ENCODE peak calls at places on chromosomes 4 and X, in six cellular contexts. One of them, this sample, is unnamed.

GRCh38 chrX:39873111-39873510 is 224.6 kb downstream of the BCOR start:
- DNase-seq in A673: no peak
- DNase-seq in GM12865: no peak
- DNase-seq in ascending aorta: no peak
- DNase-seq in choroid plexus epithelial cell: no peak
- DNase-seq in RWPE1: no peak
- DNase-seq in this sample: no peak

GRCh38 chr4:5940470-5941203 is 47.8 kb upstream of the CRMP1 start:
- DNase-seq in GM12865: no peak
- DNase-seq in choroid plexus epithelial cell: peak; percentile 6
- DNase-seq in ascending aorta: no peak
- DNase-seq in A673: peak; percentile 78
- DNase-seq in RWPE1: no peak
- DNase-seq in this sample: no peak

GRCh38 chr4:168923526-168924194 is 86.4 kb downstream of the CBR4 start:
- DNase-seq in RWPE1: peak; percentile 70
- DNase-seq in GM12865: peak; percentile 76
- DNase-seq in A673: peak; percentile 83
- DNase-seq in ascending aorta: no peak
- DNase-seq in choroid plexus epithelial cell: peak; percentile 92
- DNase-seq in this sample: no peak

GRCh38 chr4:12724520-12724919 is 759.6 kb downstream of the RAB28 start:
- DNase-seq in A673: peak; percentile 18
- DNase-seq in ascending aorta: no peak
- DNase-seq in GM12865: peak; percentile 9
- DNase-seq in RWPE1: no peak
- DNase-seq in choroid plexus epithelial cell: peak; percentile 26
- DNase-seq in this sample: no peak

GRCh38 chr4:48025005-48025404 is 8.4 kb downstream of the NIPAL1 start:
- DNase-seq in A673: no peak
- DNase-seq in GM12865: no peak
- DNase-seq in RWPE1: no peak
- DNase-seq in ascending aorta: no peak
- DNase-seq in choroid plexus epithelial cell: peak; percentile 59
- DNase-seq in this sample: no peak

GRCh38 chrX:133214316-133214715 is 3.8 kb downstream of the TFDP3 start:
- DNase-seq in choroid plexus epithelial cell: no peak
- DNase-seq in A673: peak; percentile 48
- DNase-seq in GM12865: no peak
- DNase-seq in ascending aorta: no peak
- DNase-seq in RWPE1: no peak
- DNase-seq in this sample: no peak

GRCh38 chr4:60020389-60020788 is 1179.7 kb upstream of the ADGRL3 start:
- DNase-seq in RWPE1: no peak
- DNase-seq in choroid plexus epithelial cell: no peak
- DNase-seq in GM12865: no peak
- DNase-seq in ascending aorta: no peak
- DNase-seq in A673: no peak
- DNase-seq in this sample: no peak

GRCh38 chr4:41124916-41125548 is 89.3 kb downstream of the APBB2 start:
- DNase-seq in GM12865: no peak
- DNase-seq in RWPE1: peak; percentile 82
- DNase-seq in choroid plexus epithelial cell: peak; percentile 29
- DNase-seq in ascending aorta: no peak
- DNase-seq in A673: no peak
- DNase-seq in this sample: no peak

GRCh38 chr4:27050731-27051130 is 190.1 kb downstream of the STIM2 start:
- DNase-seq in ascending aorta: no peak
- DNase-seq in GM12865: no peak
- DNase-seq in A673: no peak
- DNase-seq in choroid plexus epithelial cell: no peak
- DNase-seq in RWPE1: no peak
- DNase-seq in this sample: no peak

GRCh38 chr4:83389037-83389755 is 54.5 kb upstream of the HPSE start:
- DNase-seq in GM12865: peak; percentile 8
- DNase-seq in RWPE1: no peak
- DNase-seq in ascending aorta: no peak
- DNase-seq in choroid plexus epithelial cell: no peak
- DNase-seq in A673: no peak
- DNase-seq in this sample: no peak

GRCh38 chr4:924107-925096 is 7.7 kb downstream of the GAK start:
- DNase-seq in RWPE1: no peak
- DNase-seq in ascending aorta: no peak
- DNase-seq in choroid plexus epithelial cell: peak; percentile 56
- DNase-seq in GM12865: peak; percentile 85
- DNase-seq in A673: no peak
- DNase-seq in this sample: no peak

GRCh38 chrX:42920752-42921151 is 142.8 kb upstream of the PPP1R2C start:
- DNase-seq in choroid plexus epithelial cell: no peak
- DNase-seq in A673: no peak
- DNase-seq in GM12865: no peak
- DNase-seq in ascending aorta: no peak
- DNase-seq in RWPE1: peak; percentile 15
- DNase-seq in this sample: no peak

GRCh38 chrX:53263597-53264094 is 17.7 kb downstream of the IQSEC2 start:
- DNase-seq in A673: no peak
- DNase-seq in choroid plexus epithelial cell: no peak
- DNase-seq in RWPE1: peak; percentile 53
- DNase-seq in GM12865: no peak
- DNase-seq in ascending aorta: no peak
- DNase-seq in this sample: no peak

GRCh38 chrX:149003863-149004660 is 501.0 kb downstream of the IDS start:
- DNase-seq in RWPE1: no peak
- DNase-seq in choroid plexus epithelial cell: peak; percentile 13
- DNase-seq in ascending aorta: no peak
- DNase-seq in A673: no peak
- DNase-seq in GM12865: peak; percentile 60
- DNase-seq in this sample: no peak

GRCh38 chr4:89324671-89325070 is 17.1 kb upstream of the GPRIN3 start:
- DNase-seq in choroid plexus epithelial cell: peak; percentile 67
- DNase-seq in GM12865: peak; percentile 21
- DNase-seq in A673: no peak
- DNase-seq in RWPE1: no peak
- DNase-seq in ascending aorta: no peak
- DNase-seq in this sample: no peak

GRCh38 chrX:7149421-7149820 is 1.5 kb upstream of the PUDP start:
- DNase-seq in GM12865: peak; percentile 29
- DNase-seq in ascending aorta: no peak
- DNase-seq in A673: no peak
- DNase-seq in RWPE1: no peak
- DNase-seq in choroid plexus epithelial cell: no peak
- DNase-seq in this sample: no peak

GRCh38 chr4:71429106-71429505 is 90.3 kb downstream of the SLC4A4 start:
- DNase-seq in choroid plexus epithelial cell: no peak
- DNase-seq in A673: no peak
- DNase-seq in RWPE1: no peak
- DNase-seq in GM12865: no peak
- DNase-seq in ascending aorta: no peak
- DNase-seq in this sample: no peak

GRCh38 chr4:66182651-66183050 is 512.4 kb upstream of the EPHA5 start:
- DNase-seq in GM12865: no peak
- DNase-seq in choroid plexus epithelial cell: no peak
- DNase-seq in A673: no peak
- DNase-seq in ascending aorta: no peak
- DNase-seq in RWPE1: no peak
- DNase-seq in this sample: no peak

GRCh38 chrX:71541546-71542022 is 8.7 kb downstream of the OGT start:
- DNase-seq in choroid plexus epithelial cell: peak; percentile 66
- DNase-seq in RWPE1: no peak
- DNase-seq in ascending aorta: no peak
- DNase-seq in GM12865: no peak
- DNase-seq in A673: peak; percentile 63
- DNase-seq in this sample: no peak

GRCh38 chr4:152369203-152369902 is 166.5 kb downstream of the FBXW7 start:
- DNase-seq in ascending aorta: no peak
- DNase-seq in A673: peak; percentile 15
- DNase-seq in GM12865: no peak
- DNase-seq in choroid plexus epithelial cell: no peak
- DNase-seq in RWPE1: no peak
- DNase-seq in this sample: no peak

GRCh38 chrX:12811658-12812057 is 20.4 kb downstream of the PRPS2 start:
- DNase-seq in A673: no peak
- DNase-seq in choroid plexus epithelial cell: no peak
- DNase-seq in ascending aorta: no peak
- DNase-seq in GM12865: no peak
- DNase-seq in RWPE1: no peak
- DNase-seq in this sample: no peak

GRCh38 chr4:59612235-59612634 is 1587.9 kb upstream of the ADGRL3 start:
- DNase-seq in choroid plexus epithelial cell: peak; percentile 90
- DNase-seq in GM12865: no peak
- DNase-seq in RWPE1: peak; percentile 42
- DNase-seq in ascending aorta: no peak
- DNase-seq in A673: no peak
- DNase-seq in this sample: no peak

DNA sequence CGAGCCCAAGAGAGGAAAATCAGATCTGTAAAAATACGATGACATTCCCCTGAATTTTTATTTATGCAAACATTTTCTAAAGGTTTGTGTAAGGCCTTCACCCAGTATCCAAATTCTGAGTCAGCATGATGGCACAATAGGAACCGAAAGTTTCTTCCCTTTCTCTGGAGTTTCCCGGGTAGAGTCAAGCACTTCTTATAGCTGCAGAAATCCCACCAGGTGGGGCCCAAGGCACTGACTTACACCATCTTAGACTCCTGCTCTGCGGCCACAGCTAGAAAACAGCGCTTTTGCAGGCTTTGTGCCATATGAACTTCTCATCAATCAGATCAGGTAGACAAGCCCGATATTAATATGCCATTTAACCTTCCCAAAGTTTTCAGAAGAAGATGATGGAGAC is 13.4 kb downstream of the LEF1 start:
- DNase-seq in GM12865: peak; percentile 69
- DNase-seq in RWPE1: no peak
- DNase-seq in A673: no peak
- DNase-seq in ascending aorta: no peak
- DNase-seq in choroid plexus epithelial cell: peak; percentile 37
- DNase-seq in this sample: no peak
- TF ChIP-seq CTCF in GM12865: peak; percentile 4
- TF ChIP-seq CTCF in RWPE1: no peak
- TF ChIP-seq CTCF in A673: no peak
- TF ChIP-seq CTCF in ascending aorta: no peak
- TF ChIP-seq CTCF in choroid plexus epithelial cell: peak; percentile 32
- TF ChIP-seq CTCF in this sample: peak; percentile 33

DNA sequence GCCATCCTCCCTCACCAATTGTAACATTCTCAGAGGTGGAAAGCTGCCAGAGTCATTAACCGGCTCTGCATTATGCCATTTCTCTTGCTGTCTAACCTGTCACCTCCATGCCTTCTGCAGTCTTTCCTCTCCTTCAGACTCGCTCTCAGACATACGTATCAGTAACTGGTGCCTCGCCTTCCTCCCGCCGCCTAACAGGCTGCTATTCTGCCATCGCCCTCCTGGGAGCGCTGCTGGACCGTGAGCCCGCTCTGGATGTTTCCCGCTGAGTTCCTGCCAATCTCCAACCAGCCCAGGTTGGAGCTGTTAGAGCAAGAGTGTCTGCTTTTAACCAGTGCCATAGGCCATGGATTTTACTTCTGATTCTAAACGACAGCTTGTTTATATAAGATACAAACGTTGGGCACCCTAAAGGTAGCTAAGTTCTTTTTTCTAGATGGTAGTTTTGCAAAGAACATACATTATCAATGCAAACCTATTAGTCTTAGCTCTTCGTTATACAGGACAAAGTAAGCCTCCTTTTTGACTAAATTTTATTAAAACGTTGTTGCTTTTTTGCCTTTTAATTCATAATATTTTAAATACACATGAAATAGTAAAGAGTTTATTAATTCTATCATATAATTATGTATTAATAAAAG is 59.5 kb upstream of the NEIL3 start:
- DNase-seq in RWPE1: peak; percentile 65
- DNase-seq in GM12865: peak; percentile 60
- DNase-seq in ascending aorta: no peak
- DNase-seq in A673: peak; percentile 74
- DNase-seq in choroid plexus epithelial cell: peak; percentile 79
- DNase-seq in this sample: peak; percentile 77
- TF ChIP-seq CTCF in RWPE1: peak; percentile 97
- TF ChIP-seq CTCF in GM12865: peak; percentile 92
- TF ChIP-seq CTCF in ascending aorta: peak; percentile 77
- TF ChIP-seq CTCF in A673: peak; percentile 99
- TF ChIP-seq CTCF in choroid plexus epithelial cell: peak; percentile 100
- TF ChIP-seq CTCF in this sample: peak; percentile 94

GRCh38 chrX:131827935-131828334 is 195.2 kb upstream of the STK26 start:
- DNase-seq in ascending aorta: no peak
- DNase-seq in choroid plexus epithelial cell: peak; percentile 34
- DNase-seq in RWPE1: no peak
- DNase-seq in A673: peak; percentile 75
- DNase-seq in GM12865: peak; percentile 58
- DNase-seq in this sample: no peak
- TF ChIP-seq CTCF in ascending aorta: no peak
- TF ChIP-seq CTCF in choroid plexus epithelial cell: peak; percentile 36
- TF ChIP-seq CTCF in RWPE1: no peak
- TF ChIP-seq CTCF in A673: peak; percentile 52
- TF ChIP-seq CTCF in GM12865: no peak
- TF ChIP-seq CTCF in this sample: peak; percentile 56

GRCh38 chr4:99669084-99669483 is 11.5 kb upstream of the C4orf54 start:
- DNase-seq in choroid plexus epithelial cell: no peak
- DNase-seq in GM12865: no peak
- DNase-seq in A673: no peak
- DNase-seq in RWPE1: no peak
- DNase-seq in ascending aorta: no peak
- DNase-seq in this sample: no peak

GRCh38 chr4:99668472-99668871 is 10.8 kb upstream of the C4orf54 start:
- DNase-seq in A673: no peak
- DNase-seq in choroid plexus epithelial cell: no peak
- DNase-seq in GM12865: no peak
- DNase-seq in ascending aorta: no peak
- DNase-seq in RWPE1: no peak
- DNase-seq in this sample: no peak

GRCh38 chr4:99664703-99665102 is 7.1 kb upstream of the C4orf54 start:
- DNase-seq in GM12865: no peak
- DNase-seq in A673: no peak
- DNase-seq in RWPE1: no peak
- DNase-seq in choroid plexus epithelial cell: no peak
- DNase-seq in ascending aorta: no peak
- DNase-seq in this sample: no peak

GRCh38 chr4:99665981-99666380 is 8.4 kb upstream of the C4orf54 start:
- DNase-seq in RWPE1: no peak
- DNase-seq in A673: no peak
- DNase-seq in ascending aorta: no peak
- DNase-seq in GM12865: no peak
- DNase-seq in choroid plexus epithelial cell: no peak
- DNase-seq in this sample: no peak

DNA sequence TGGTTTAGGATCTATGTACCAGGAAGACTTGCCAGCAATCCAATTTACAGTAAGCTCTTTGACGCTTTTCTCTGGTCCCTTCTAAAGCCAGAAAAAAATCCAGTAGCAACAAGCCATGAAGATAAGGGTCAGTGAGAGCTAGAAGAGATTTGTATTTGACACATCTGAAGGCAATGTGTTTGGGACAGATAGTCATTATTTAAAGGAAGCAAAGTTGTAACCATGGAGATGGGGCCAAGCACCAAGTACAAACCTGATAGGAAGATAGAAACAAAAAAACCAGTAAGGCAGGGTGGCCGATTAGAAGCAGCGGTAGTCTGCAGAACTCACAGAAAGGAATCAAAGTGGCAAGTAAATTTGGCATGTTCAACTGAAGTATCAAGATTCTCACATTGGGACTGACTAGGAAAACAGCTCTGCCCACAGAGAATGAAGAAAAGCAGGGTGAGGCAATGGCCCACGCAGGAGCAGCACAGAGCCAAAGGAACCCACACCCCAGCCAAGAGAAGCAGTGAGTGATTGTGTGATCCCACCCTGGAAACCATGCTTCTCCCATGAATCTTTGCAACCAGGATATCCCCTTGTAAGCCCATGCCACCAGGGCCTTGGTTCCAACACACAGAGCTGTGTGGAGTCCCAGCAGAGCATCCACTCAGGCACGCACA is 12.9 kb upstream of the C4orf54 start:
- DNase-seq in choroid plexus epithelial cell: no peak
- DNase-seq in GM12865: no peak
- DNase-seq in RWPE1: no peak
- DNase-seq in A673: no peak
- DNase-seq in ascending aorta: no peak
- DNase-seq in this sample: no peak
- TF ChIP-seq CTCF in choroid plexus epithelial cell: no peak
- TF ChIP-seq CTCF in GM12865: no peak
- TF ChIP-seq CTCF in RWPE1: no peak
- TF ChIP-seq CTCF in A673: no peak
- TF ChIP-seq CTCF in ascending aorta: no peak
- TF ChIP-seq CTCF in this sample: no peak